ENCODE peak calls at places on chromosomes 5 and 9, in seven cellular contexts. B is PC-3; O is activated CD4-positive, alpha-beta T cell treated with anti-CD3 and anti-CD28 coated beads, Interleukin-2, amount 10 ng/mL, durations not matched to agents 7 days and 5 days; T is endothelial cell; D is activated naive CD4-positive, alpha-beta T cell treated with Interleukin-2 at 50 U/mL for 16 hours; E is lung; W is NCI-H146. K is an unnamed sample.

GRCh38 chr9:121598167-121599000 is 53.0 kb upstream of the DAB2IP start:
- DNase-seq in T (peak; percentile 76), B (peak; percentile 82), D (no peak), E (peak; percentile 86), O (no peak), W (no peak), K (no peak)

GRCh38 chr9:131624636-131625241 is 79.4 kb downstream of the PRRT1B start:
- DNase-seq in B (no peak), W (no peak), E (no peak), O (no peak), T (no peak), D (no peak), K (no peak)

GRCh38 chr9:100474082-100474949 is 1.4 kb downstream of the TMEFF1 start:
- DNase-seq in T (peak; percentile 18), O (no peak), D (no peak), E (no peak), B (no peak), W (no peak), K (no peak)

GRCh38 chr5:123755587-123756324 is 243.8 kb downstream of the CSNK1G3 start:
- DNase-seq in E (no peak), B (peak; percentile 4), W (no peak), T (no peak), O (no peak), D (no peak), K (no peak)

GRCh38 chr5:76982450-76982849 is 29.6 kb downstream of the CRHBP start:
- DNase-seq in O (no peak), W (no peak), B (peak; percentile 4), E (no peak), D (no peak), T (no peak), K (no peak)

GRCh38 chr9:124299519-124300090 is 41.9 kb downstream of the NEK6 start:
- DNase-seq in D (no peak), O (no peak), W (no peak), T (no peak), B (peak; percentile 34), E (no peak), K (no peak)

GRCh38 chr9:137018761-137019559 is 9.1 kb downstream of the ABCA2 start:
- DNase-seq in E (no peak), W (no peak), T (no peak), B (no peak), O (no peak), D (no peak), K (no peak)

GRCh38 chr5:87120518-87121314 is 147.0 kb upstream of the RASA1 start:
- DNase-seq in B (peak; percentile 100), E (no peak), O (peak; percentile 10), W (no peak), T (no peak), D (peak; percentile 3), K (no peak)

GRCh38 chr5:59423021-59423420 is 470.5 kb downstream of the PDE4D start:
- DNase-seq in E (no peak), B (no peak), T (no peak), D (no peak), O (no peak), W (no peak), K (no peak)

GRCh38 chr9:130235558-130236435 is 29.8 kb upstream of the HMCN2 start:
- DNase-seq in W (peak; percentile 21), B (peak; percentile 53), T (peak; percentile 76), O (peak; percentile 67), D (peak; percentile 71), E (peak; percentile 65), K (peak; percentile 58)

GRCh38 chr5:135332519-135333150 is 66.4 kb downstream of the MACROH2A1 start:
- DNase-seq in T (no peak), D (no peak), O (no peak), W (peak; percentile 18), B (peak; percentile 80), E (no peak), K (no peak)

GRCh38 chr9:72542917-72543316 is 21.5 kb downstream of the TMC1 start:
- DNase-seq in E (no peak), D (no peak), B (peak; percentile 29), T (no peak), O (no peak), W (no peak), K (no peak)

GRCh38 chr9:69801994-69802393 is 18.6 kb upstream of the CFAP95 start:
- DNase-seq in D (no peak), T (no peak), E (no peak), O (no peak), B (peak; percentile 30), W (no peak), K (no peak)

GRCh38 chr5:59923465-59923864 is 29.9 kb upstream of the PDE4D start:
- DNase-seq in O (no peak), D (no peak), W (no peak), E (no peak), B (no peak), T (no peak), K (no peak)

GRCh38 chr5:89330087-89330486 is 447.1 kb upstream of the MEF2C start:
- DNase-seq in O (no peak), T (no peak), E (no peak), W (no peak), B (peak; percentile 36), D (no peak), K (no peak)

GRCh38 chr5:176400382-176401156 is 12.0 kb downstream of the HIGD2A start:
- DNase-seq in W (no peak), E (no peak), D (no peak), B (peak; percentile 56), O (no peak), T (no peak), K (no peak)

GRCh38 chr5:14123974-14124482 is 19.1 kb upstream of the TRIO start:
- DNase-seq in W (peak; percentile 33), B (no peak), T (no peak), E (no peak), O (no peak), D (no peak), K (no peak)

GRCh38 chr5:21121213-21121612 is 1133.2 kb upstream of the CDH18 start:
- DNase-seq in O (no peak), B (no peak), W (no peak), D (no peak), T (no peak), E (no peak), K (no peak)

GRCh38 chr9:128712451-128713410 is 10.4 kb downstream of the PKN3 start:
- DNase-seq in T (no peak), W (no peak), D (no peak), O (no peak), E (no peak), B (no peak), K (no peak)

GRCh38 chr9:98867109-98867433 is 59.6 kb downstream of the GALNT12 start:
- DNase-seq in D (no peak), B (no peak), T (no peak), W (no peak), O (no peak), E (no peak), K (no peak)

GRCh38 chr9:109600142-109600541 is 102.0 kb upstream of the PTPN3 start:
- DNase-seq in D (no peak), O (no peak), B (peak; percentile 71), T (no peak), W (no peak), E (no peak), K (no peak)

GRCh38 chr9:93235278-93235960 is 51.5 kb downstream of the WNK2 start:
- DNase-seq in W (no peak), E (no peak), O (no peak), B (no peak), D (no peak), T (no peak), K (no peak)

GRCh38 chr9:115461284-115461683 is 343.3 kb upstream of the TNC start:
- DNase-seq in E (no peak), T (no peak), B (no peak), D (no peak), O (no peak), W (no peak), K (no peak)

GRCh38 chr5:14790931-14791330 is 80.6 kb downstream of the ANKH start:
- DNase-seq in O (no peak), T (no peak), E (no peak), D (no peak), B (no peak), W (no peak), K (no peak)

GRCh38 chr5:60712950-60713349 is 13.0 kb upstream of the DEPDC1B start:
- DNase-seq in T (no peak), W (no peak), D (no peak), E (no peak), O (no peak), B (no peak), K (no peak)

GRCh38 chr9:12698986-12699385 is 5.8 kb downstream of the TYRP1 start:
- DNase-seq in B (no peak), D (no peak), O (no peak), T (no peak), W (no peak), E (no peak), K (no peak)

GRCh38 chr5:12248831-12249230 is 344.6 kb upstream of the CTNND2 start:
- DNase-seq in W (no peak), O (no peak), E (no peak), B (no peak), T (no peak), D (no peak), K (no peak)

GRCh38 chr9:131402738-131403492 is 9.0 kb downstream of the PRRC2B start:
- DNase-seq in W (peak; percentile 24), E (peak; percentile 84), T (no peak), B (peak; percentile 72), O (no peak), D (no peak), K (peak; percentile 55)

GRCh38 chr5:34957857-34958690 is 28.7 kb downstream of the DNAJC21 start:
- DNase-seq in O (peak; percentile 13), D (no peak), E (no peak), W (peak; percentile 4), B (peak; percentile 56), T (peak; percentile 39), K (no peak)

GRCh38 chr5:166027582-166027981 is 2263.9 kb upstream of the WWC1 start:
- DNase-seq in W (no peak), E (no peak), O (no peak), D (no peak), B (no peak), T (no peak), K (no peak)

GRCh38 chr5:89117131-89117644 is 234.2 kb upstream of the MEF2C start:
- DNase-seq in E (no peak), W (no peak), D (no peak), B (peak; percentile 64), O (no peak), T (no peak), K (no peak)

GRCh38 chr5:126965061-126965475 is 65.3 kb downstream of the MARCHF3 start:
- DNase-seq in D (no peak), E (no peak), T (no peak), W (no peak), O (no peak), B (peak; percentile 93), K (no peak)

GRCh38 chr5:170178814-170179213 is 54.0 kb upstream of the C5orf58 start:
- DNase-seq in D (no peak), T (no peak), O (no peak), W (no peak), E (no peak), B (no peak), K (no peak)